ENCODE peak calls at places on chromosomes 1 and 21, in ten cellular contexts. One of them, this sample, is unnamed.

GRCh38 chr1:205492201-205492667 is 12.2 kb upstream of the CDK18 start:
- DNase-seq in T-helper 9 cell: no peak
- DNase-seq in D341Med: peak
- DNase-seq in stimulated activated CD4-positive, alpha-beta T cell treated with anti-CD3 and anti-CD28 coated beads, Interleukin-15, amount 100 ng/mL, for 1 hour: no peak
- DNase-seq in WERI-Rb-1: peak
- DNase-seq in mesendoderm: peak
- DNase-seq in GM18507: no peak
- DNase-seq in activated T-helper 1 cell treated with anti-CD3 and anti-CD28 coated beads, Interleukin-2, amount 50 U/mL, for 16 hours: no peak
- DNase-seq in GM06990: no peak
- DNase-seq in right atrium auricular region: no peak
- DNase-seq in this sample: no peak

GRCh38 chr1:115280073-115280472 is 58.0 kb downstream of the NGF start:
- DNase-seq in right atrium auricular region: no peak
- DNase-seq in D341Med: no peak
- DNase-seq in mesendoderm: no peak
- DNase-seq in stimulated activated CD4-positive, alpha-beta T cell treated with anti-CD3 and anti-CD28 coated beads, Interleukin-15, amount 100 ng/mL, for 1 hour: no peak
- DNase-seq in T-helper 9 cell: no peak
- DNase-seq in WERI-Rb-1: no peak
- DNase-seq in GM18507: no peak
- DNase-seq in GM06990: no peak
- DNase-seq in activated T-helper 1 cell treated with anti-CD3 and anti-CD28 coated beads, Interleukin-2, amount 50 U/mL, for 16 hours: no peak
- DNase-seq in this sample: no peak

GRCh38 chr1:195637474-195637873 is 970.8 kb downstream of the KCNT2 start:
- DNase-seq in WERI-Rb-1: no peak
- DNase-seq in D341Med: no peak
- DNase-seq in right atrium auricular region: no peak
- DNase-seq in mesendoderm: no peak
- DNase-seq in T-helper 9 cell: no peak
- DNase-seq in GM18507: no peak
- DNase-seq in GM06990: no peak
- DNase-seq in activated T-helper 1 cell treated with anti-CD3 and anti-CD28 coated beads, Interleukin-2, amount 50 U/mL, for 16 hours: no peak
- DNase-seq in stimulated activated CD4-positive, alpha-beta T cell treated with anti-CD3 and anti-CD28 coated beads, Interleukin-15, amount 100 ng/mL, for 1 hour: no peak
- DNase-seq in this sample: no peak

GRCh38 chr1:230548357-230548756 is 93.9 kb upstream of the COG2 start:
- DNase-seq in GM18507: no peak
- DNase-seq in stimulated activated CD4-positive, alpha-beta T cell treated with anti-CD3 and anti-CD28 coated beads, Interleukin-15, amount 100 ng/mL, for 1 hour: no peak
- DNase-seq in mesendoderm: peak
- DNase-seq in GM06990: no peak
- DNase-seq in WERI-Rb-1: no peak
- DNase-seq in T-helper 9 cell: no peak
- DNase-seq in right atrium auricular region: no peak
- DNase-seq in D341Med: no peak
- DNase-seq in activated T-helper 1 cell treated with anti-CD3 and anti-CD28 coated beads, Interleukin-2, amount 50 U/mL, for 16 hours: no peak
- DNase-seq in this sample: no peak

GRCh38 chr1:15950302-15950701 is 25.6 kb downstream of the ZBTB17 start:
- DNase-seq in right atrium auricular region: no peak
- DNase-seq in activated T-helper 1 cell treated with anti-CD3 and anti-CD28 coated beads, Interleukin-2, amount 50 U/mL, for 16 hours: no peak
- DNase-seq in WERI-Rb-1: no peak
- DNase-seq in GM06990: no peak
- DNase-seq in mesendoderm: no peak
- DNase-seq in GM18507: no peak
- DNase-seq in stimulated activated CD4-positive, alpha-beta T cell treated with anti-CD3 and anti-CD28 coated beads, Interleukin-15, amount 100 ng/mL, for 1 hour: no peak
- DNase-seq in T-helper 9 cell: no peak
- DNase-seq in D341Med: no peak
- DNase-seq in this sample: no peak

GRCh38 chr1:206911064-206911663 is 10.6 kb downstream of the FCMR start:
- DNase-seq in GM06990: no peak
- DNase-seq in GM18507: peak
- DNase-seq in T-helper 9 cell: no peak
- DNase-seq in WERI-Rb-1: peak
- DNase-seq in stimulated activated CD4-positive, alpha-beta T cell treated with anti-CD3 and anti-CD28 coated beads, Interleukin-15, amount 100 ng/mL, for 1 hour: no peak
- DNase-seq in mesendoderm: peak
- DNase-seq in right atrium auricular region: no peak
- DNase-seq in D341Med: peak
- DNase-seq in activated T-helper 1 cell treated with anti-CD3 and anti-CD28 coated beads, Interleukin-2, amount 50 U/mL, for 16 hours: no peak
- DNase-seq in this sample: no peak

GRCh38 chr21:43767980-43768867 is 7.9 kb downstream of the CSTB start:
- DNase-seq in GM18507: no peak
- DNase-seq in GM06990: no peak
- DNase-seq in D341Med: no peak
- DNase-seq in activated T-helper 1 cell treated with anti-CD3 and anti-CD28 coated beads, Interleukin-2, amount 50 U/mL, for 16 hours: no peak
- DNase-seq in WERI-Rb-1: no peak
- DNase-seq in T-helper 9 cell: no peak
- DNase-seq in right atrium auricular region: peak
- DNase-seq in stimulated activated CD4-positive, alpha-beta T cell treated with anti-CD3 and anti-CD28 coated beads, Interleukin-15, amount 100 ng/mL, for 1 hour: no peak
- DNase-seq in mesendoderm: peak
- DNase-seq in this sample: no peak

GRCh38 chr1:46522184-46522968 is 29.1 kb downstream of the KNCN start:
- DNase-seq in GM18507: no peak
- DNase-seq in stimulated activated CD4-positive, alpha-beta T cell treated with anti-CD3 and anti-CD28 coated beads, Interleukin-15, amount 100 ng/mL, for 1 hour: no peak
- DNase-seq in GM06990: no peak
- DNase-seq in T-helper 9 cell: no peak
- DNase-seq in activated T-helper 1 cell treated with anti-CD3 and anti-CD28 coated beads, Interleukin-2, amount 50 U/mL, for 16 hours: no peak
- DNase-seq in WERI-Rb-1: peak
- DNase-seq in mesendoderm: no peak
- DNase-seq in right atrium auricular region: peak
- DNase-seq in D341Med: no peak
- DNase-seq in this sample: no peak

GRCh38 chr1:172252296-172252695 is 168.2 kb upstream of the C1orf105 start:
- DNase-seq in stimulated activated CD4-positive, alpha-beta T cell treated with anti-CD3 and anti-CD28 coated beads, Interleukin-15, amount 100 ng/mL, for 1 hour: no peak
- DNase-seq in mesendoderm: no peak
- DNase-seq in right atrium auricular region: no peak
- DNase-seq in D341Med: no peak
- DNase-seq in T-helper 9 cell: no peak
- DNase-seq in GM18507: no peak
- DNase-seq in GM06990: no peak
- DNase-seq in activated T-helper 1 cell treated with anti-CD3 and anti-CD28 coated beads, Interleukin-2, amount 50 U/mL, for 16 hours: no peak
- DNase-seq in WERI-Rb-1: no peak
- DNase-seq in this sample: no peak

GRCh38 chr21:37582613-37583012 is 216.0 kb downstream of the DYRK1A start:
- DNase-seq in GM18507: peak
- DNase-seq in stimulated activated CD4-positive, alpha-beta T cell treated with anti-CD3 and anti-CD28 coated beads, Interleukin-15, amount 100 ng/mL, for 1 hour: no peak
- DNase-seq in right atrium auricular region: no peak
- DNase-seq in mesendoderm: peak
- DNase-seq in T-helper 9 cell: no peak
- DNase-seq in activated T-helper 1 cell treated with anti-CD3 and anti-CD28 coated beads, Interleukin-2, amount 50 U/mL, for 16 hours: no peak
- DNase-seq in GM06990: no peak
- DNase-seq in WERI-Rb-1: peak
- DNase-seq in D341Med: peak
- DNase-seq in this sample: no peak

GRCh38 chr1:85555867-85556577 is 24.5 kb upstream of the CCN1 start:
- DNase-seq in stimulated activated CD4-positive, alpha-beta T cell treated with anti-CD3 and anti-CD28 coated beads, Interleukin-15, amount 100 ng/mL, for 1 hour: no peak
- DNase-seq in T-helper 9 cell: no peak
- DNase-seq in activated T-helper 1 cell treated with anti-CD3 and anti-CD28 coated beads, Interleukin-2, amount 50 U/mL, for 16 hours: no peak
- DNase-seq in mesendoderm: no peak
- DNase-seq in D341Med: no peak
- DNase-seq in GM18507: no peak
- DNase-seq in GM06990: no peak
- DNase-seq in right atrium auricular region: no peak
- DNase-seq in WERI-Rb-1: no peak
- DNase-seq in this sample: no peak

GRCh38 chr1:214281030-214281901 is at the start of gene SMYD2:
- DNase-seq in stimulated activated CD4-positive, alpha-beta T cell treated with anti-CD3 and anti-CD28 coated beads, Interleukin-15, amount 100 ng/mL, for 1 hour: peak
- DNase-seq in right atrium auricular region: no peak
- DNase-seq in mesendoderm: peak
- DNase-seq in GM18507: peak
- DNase-seq in activated T-helper 1 cell treated with anti-CD3 and anti-CD28 coated beads, Interleukin-2, amount 50 U/mL, for 16 hours: peak
- DNase-seq in GM06990: peak
- DNase-seq in T-helper 9 cell: peak
- DNase-seq in D341Med: peak
- DNase-seq in WERI-Rb-1: peak
- DNase-seq in this sample: peak

GRCh38 chr1:21022279-21023040 is 154.2 kb downstream of the EIF4G3 start:
- DNase-seq in right atrium auricular region: peak
- DNase-seq in GM06990: peak
- DNase-seq in stimulated activated CD4-positive, alpha-beta T cell treated with anti-CD3 and anti-CD28 coated beads, Interleukin-15, amount 100 ng/mL, for 1 hour: no peak
- DNase-seq in WERI-Rb-1: no peak
- DNase-seq in D341Med: no peak
- DNase-seq in mesendoderm: peak
- DNase-seq in activated T-helper 1 cell treated with anti-CD3 and anti-CD28 coated beads, Interleukin-2, amount 50 U/mL, for 16 hours: no peak
- DNase-seq in T-helper 9 cell: no peak
- DNase-seq in GM18507: peak
- DNase-seq in this sample: no peak

GRCh38 chr1:86914998-86915736 is 732 bp downstream of the HS2ST1 start:
- DNase-seq in T-helper 9 cell: peak
- DNase-seq in activated T-helper 1 cell treated with anti-CD3 and anti-CD28 coated beads, Interleukin-2, amount 50 U/mL, for 16 hours: peak
- DNase-seq in right atrium auricular region: peak
- DNase-seq in GM06990: peak
- DNase-seq in WERI-Rb-1: peak
- DNase-seq in GM18507: no peak
- DNase-seq in mesendoderm: peak
- DNase-seq in D341Med: peak
- DNase-seq in stimulated activated CD4-positive, alpha-beta T cell treated with anti-CD3 and anti-CD28 coated beads, Interleukin-15, amount 100 ng/mL, for 1 hour: peak
- DNase-seq in this sample: no peak

GRCh38 chr1:175537571-175537970 is 205.8 kb downstream of the TNR start:
- DNase-seq in stimulated activated CD4-positive, alpha-beta T cell treated with anti-CD3 and anti-CD28 coated beads, Interleukin-15, amount 100 ng/mL, for 1 hour: no peak
- DNase-seq in T-helper 9 cell: no peak
- DNase-seq in WERI-Rb-1: peak
- DNase-seq in GM18507: no peak
- DNase-seq in right atrium auricular region: no peak
- DNase-seq in D341Med: no peak
- DNase-seq in GM06990: no peak
- DNase-seq in mesendoderm: no peak
- DNase-seq in activated T-helper 1 cell treated with anti-CD3 and anti-CD28 coated beads, Interleukin-2, amount 50 U/mL, for 16 hours: no peak
- DNase-seq in this sample: no peak

GRCh38 chr1:186659946-186660472 is 20.2 kb downstream of the PTGS2 start:
- DNase-seq in stimulated activated CD4-positive, alpha-beta T cell treated with anti-CD3 and anti-CD28 coated beads, Interleukin-15, amount 100 ng/mL, for 1 hour: no peak
- DNase-seq in D341Med: no peak
- DNase-seq in T-helper 9 cell: no peak
- DNase-seq in right atrium auricular region: no peak
- DNase-seq in WERI-Rb-1: no peak
- DNase-seq in GM06990: no peak
- DNase-seq in GM18507: no peak
- DNase-seq in mesendoderm: no peak
- DNase-seq in activated T-helper 1 cell treated with anti-CD3 and anti-CD28 coated beads, Interleukin-2, amount 50 U/mL, for 16 hours: no peak
- DNase-seq in this sample: no peak

GRCh38 chr1:203505526-203506189 is 11.7 kb downstream of the OPTC start:
- DNase-seq in D341Med: no peak
- DNase-seq in GM18507: no peak
- DNase-seq in GM06990: no peak
- DNase-seq in stimulated activated CD4-positive, alpha-beta T cell treated with anti-CD3 and anti-CD28 coated beads, Interleukin-15, amount 100 ng/mL, for 1 hour: no peak
- DNase-seq in right atrium auricular region: no peak
- DNase-seq in WERI-Rb-1: no peak
- DNase-seq in T-helper 9 cell: no peak
- DNase-seq in mesendoderm: no peak
- DNase-seq in activated T-helper 1 cell treated with anti-CD3 and anti-CD28 coated beads, Interleukin-2, amount 50 U/mL, for 16 hours: no peak
- DNase-seq in this sample: no peak

GRCh38 chr1:201633811-201634210 is 94.9 kb downstream of the NAV1 start:
- DNase-seq in GM18507: no peak
- DNase-seq in D341Med: peak
- DNase-seq in mesendoderm: peak
- DNase-seq in WERI-Rb-1: peak
- DNase-seq in stimulated activated CD4-positive, alpha-beta T cell treated with anti-CD3 and anti-CD28 coated beads, Interleukin-15, amount 100 ng/mL, for 1 hour: no peak
- DNase-seq in right atrium auricular region: no peak
- DNase-seq in GM06990: no peak
- DNase-seq in T-helper 9 cell: no peak
- DNase-seq in activated T-helper 1 cell treated with anti-CD3 and anti-CD28 coated beads, Interleukin-2, amount 50 U/mL, for 16 hours: no peak
- DNase-seq in this sample: no peak

GRCh38 chr1:163035791-163036249 is 33.3 kb upstream of the RGS4 start:
- DNase-seq in mesendoderm: peak
- DNase-seq in stimulated activated CD4-positive, alpha-beta T cell treated with anti-CD3 and anti-CD28 coated beads, Interleukin-15, amount 100 ng/mL, for 1 hour: no peak
- DNase-seq in T-helper 9 cell: no peak
- DNase-seq in GM06990: no peak
- DNase-seq in GM18507: no peak
- DNase-seq in D341Med: no peak
- DNase-seq in WERI-Rb-1: no peak
- DNase-seq in right atrium auricular region: no peak
- DNase-seq in activated T-helper 1 cell treated with anti-CD3 and anti-CD28 coated beads, Interleukin-2, amount 50 U/mL, for 16 hours: no peak
- DNase-seq in this sample: no peak

GRCh38 chr1:19469004-19469403 is 16.3 kb downstream of the CAPZB start:
- DNase-seq in right atrium auricular region: no peak
- DNase-seq in T-helper 9 cell: no peak
- DNase-seq in WERI-Rb-1: no peak
- DNase-seq in GM18507: no peak
- DNase-seq in stimulated activated CD4-positive, alpha-beta T cell treated with anti-CD3 and anti-CD28 coated beads, Interleukin-15, amount 100 ng/mL, for 1 hour: no peak
- DNase-seq in GM06990: no peak
- DNase-seq in activated T-helper 1 cell treated with anti-CD3 and anti-CD28 coated beads, Interleukin-2, amount 50 U/mL, for 16 hours: no peak
- DNase-seq in D341Med: no peak
- DNase-seq in mesendoderm: no peak
- DNase-seq in this sample: no peak

GRCh38 chr1:26828352-26829093 is 2.0 kb downstream of the ZDHHC18 start:
- DNase-seq in right atrium auricular region: no peak
- DNase-seq in activated T-helper 1 cell treated with anti-CD3 and anti-CD28 coated beads, Interleukin-2, amount 50 U/mL, for 16 hours: no peak
- DNase-seq in mesendoderm: no peak
- DNase-seq in GM06990: peak
- DNase-seq in D341Med: no peak
- DNase-seq in T-helper 9 cell: no peak
- DNase-seq in stimulated activated CD4-positive, alpha-beta T cell treated with anti-CD3 and anti-CD28 coated beads, Interleukin-15, amount 100 ng/mL, for 1 hour: no peak
- DNase-seq in WERI-Rb-1: no peak
- DNase-seq in GM18507: no peak
- DNase-seq in this sample: no peak

GRCh38 chr1:167003711-167004110 is 14.6 kb downstream of the MAEL start:
- DNase-seq in D341Med: no peak
- DNase-seq in T-helper 9 cell: no peak
- DNase-seq in GM06990: no peak
- DNase-seq in stimulated activated CD4-positive, alpha-beta T cell treated with anti-CD3 and anti-CD28 coated beads, Interleukin-15, amount 100 ng/mL, for 1 hour: no peak
- DNase-seq in activated T-helper 1 cell treated with anti-CD3 and anti-CD28 coated beads, Interleukin-2, amount 50 U/mL, for 16 hours: no peak
- DNase-seq in GM18507: no peak
- DNase-seq in right atrium auricular region: no peak
- DNase-seq in WERI-Rb-1: no peak
- DNase-seq in mesendoderm: no peak
- DNase-seq in this sample: no peak